ENCODE peak calls at places on chromosomes 3 and 15, in seven cellular contexts. Q, N, B, K, X, S and V are unnamed samples. For H3K9me2, the result is how much of the 10 kb centered on the place peaks cover.

GRCh38 chr3:136883967-136884720 is 22.1 kb downstream of the NCK1 start:
- DNase-seq in Q (no peak), N (peak), B (no peak), K (no peak), X (no peak), S (peak), V (no peak)

GRCh38 chr15:90596943-90597342 is 67.2 kb downstream of the CRTC3 start:
- DNase-seq in Q (no peak), N (peak), B (no peak), K (no peak), X (no peak), S (no peak), V (no peak)

GRCh38 chr3:32421991-32422859 is 30.6 kb downstream of the CMTM7 start:
- DNase-seq in Q (peak), N (no peak), B (peak), K (peak), X (peak), S (no peak), V (no peak)

GRCh38 chr3:13125092-13126015 is 52.1 kb upstream of the IQSEC1 start:
- DNase-seq in Q (no peak), N (no peak), B (no peak), K (no peak), X (no peak), S (no peak), V (no peak)

GRCh38 chr3:160417311-160417710 is 17.9 kb downstream of the SMC4 start:
- DNase-seq in Q (no peak), N (no peak), B (no peak), K (no peak), X (no peak), S (no peak), V (no peak)

GRCh38 chr3:197348014-197348413 is 49.6 kb upstream of the DLG1 start:
- DNase-seq in Q (no peak), N (no peak), B (no peak), K (no peak), X (no peak), S (no peak), V (no peak)

GRCh38 chr15:52710050-52710709 is 31.0 kb upstream of the ATOSA start:
- DNase-seq in Q (no peak), N (peak), B (no peak), K (no peak), X (no peak), S (peak), V (no peak)

GRCh38 chr3:32495085-32495484 is 7.6 kb downstream of the CMTM6 start:
- DNase-seq in Q (no peak), N (no peak), B (no peak), K (no peak), X (no peak), S (no peak), V (no peak)

GRCh38 chr15:73127302-73127936 is 75.2 kb downstream of the NEO1 start:
- DNase-seq in Q (peak), N (peak), B (peak), K (no peak), X (peak), S (peak), V (peak)

GRCh38 chr3:106013971-106014370 is 145.2 kb upstream of the CBLB start:
- DNase-seq in Q (no peak), N (no peak), B (peak), K (no peak), X (peak), S (no peak), V (peak)

GRCh38 chr15:74614744-74615312 is 808 bp upstream of the CLK3 start:
- DNase-seq in Q (no peak), N (peak), B (peak), K (peak), X (peak), S (peak), V (peak)

GRCh38 chr3:30749230-30749629 is 142.8 kb downstream of the TGFBR2 start:
- DNase-seq in Q (no peak), N (no peak), B (peak), K (no peak), X (peak), S (no peak), V (no peak)

GRCh38 chr3:70849911-70850699 is 537.7 kb upstream of the MDFIC2 start:
- DNase-seq in Q (peak), N (no peak), B (peak), K (peak), X (peak), S (no peak), V (peak)

GRCh38 chr3:101381809-101382208 is 61.4 kb upstream of the IMPG2 start:
- DNase-seq in Q (peak), N (peak), B (peak), K (no peak), X (peak), S (peak), V (peak)

GRCh38 chr3:126773783-126774182 is 69.7 kb downstream of the CHCHD6 start:
- DNase-seq in Q (no peak), N (no peak), B (peak), K (no peak), X (peak), S (no peak), V (no peak)

GRCh38 chr15:70023064-70023768 is 74.5 kb downstream of the TLE3 start:
- DNase-seq in Q (peak), N (peak), B (peak), K (peak), X (peak), S (peak), V (peak)

GRCh38 chr3:11155341-11156025 is 1.2 kb downstream of the HRH1 start:
- DNase-seq in Q (peak), N (no peak), B (peak), K (peak), X (peak), S (no peak), V (peak)

GRCh38 chr15:90387534-90388461 is at the start of gene IQGAP1:
- DNase-seq in Q (peak), N (peak), B (peak), K (peak), X (peak), S (peak), V (peak)

GRCh38 chr15:87609474-87609873 is 647.1 kb downstream of the NTRK3 start:
- DNase-seq in Q (no peak), N (no peak), B (peak), K (no peak), X (peak), S (no peak), V (peak)

GRCh38 chr3:13411186-13411860 is 8.8 kb downstream of the NUP210 start:
- DNase-seq in Q (no peak), N (no peak), B (no peak), K (no peak), X (no peak), S (no peak), V (no peak)

GRCh38 chr3:88936837-88937236 is 170.6 kb upstream of the EPHA3 start:
- DNase-seq in Q (no peak), N (no peak), B (no peak), K (no peak), X (no peak), S (no peak), V (no peak)

GRCh38 chr3:148333091-148333490 is 364.6 kb upstream of the AGTR1 start:
- DNase-seq in Q (no peak), N (no peak), B (peak), K (peak), X (no peak), S (no peak), V (peak)

GRCh38 chr3:192130534-192131132 is 596.7 kb downstream of the FGF12 start:
- DNase-seq in Q (peak), N (peak), B (peak), K (peak), X (peak), S (peak), V (peak)

GRCh38 chr3:115595611-115596010 is 27.7 kb upstream of the GAP43 start:
- DNase-seq in Q (no peak), N (no peak), B (no peak), K (no peak), X (no peak), S (no peak), V (peak)

GRCh38 chr3:138364356-138365252 is 16.2 kb downstream of the MRAS start:
- DNase-seq in Q (no peak), N (no peak), B (no peak), K (no peak), X (no peak), S (no peak), V (no peak)

GRCh38 chr3:101464235-101464634 is 48.8 kb downstream of the SENP7 start:
- DNase-seq in Q (no peak), N (no peak), B (peak), K (no peak), X (no peak), S (no peak), V (no peak)

GRCh38 chr3:2334921-2335320 is 236.3 kb downstream of the CNTN4 start:
- DNase-seq in Q (no peak), N (no peak), B (no peak), K (no peak), X (no peak), S (no peak), V (no peak)

GRCh38 chr3:128727485-128727884 is 1.5 kb downstream of the RAB7A start:
- DNase-seq in Q (no peak), N (no peak), B (peak), K (no peak), X (peak), S (no peak), V (no peak)

GRCh38 chr3:31562525-31562924 is 29.8 kb downstream of the STT3B start:
- DNase-seq in Q (no peak), N (peak), B (no peak), K (no peak), X (no peak), S (no peak), V (no peak)

GRCh38 chr3:24440764-24441464 is 53.7 kb downstream of the THRB start:
- DNase-seq in Q (no peak), N (no peak), B (no peak), K (no peak), X (no peak), S (no peak), V (no peak)
- H2AFZ ChIP-seq in Q (no peak), N (no peak), B (no peak), K (no peak), X (no peak), S (no peak), V (no peak)

GRCh38 chr3:125316949-125317348 is 58.2 kb downstream of the ZNF148 start:
- DNase-seq in Q (no peak), N (no peak), B (no peak), K (no peak), X (no peak), S (no peak), V (no peak)

GRCh38 chr3:125319765-125320164 is 55.4 kb downstream of the ZNF148 start:
- DNase-seq in Q (no peak), N (no peak), B (no peak), K (no peak), X (no peak), S (no peak), V (no peak)

GRCh38 chr3:125318497-125318847 is 56.7 kb downstream of the ZNF148 start:
- DNase-seq in Q (no peak), N (no peak), B (no peak), K (no peak), X (no peak), S (no peak), V (no peak)

GRCh38 chr3:125318859-125319258 is 56.3 kb downstream of the ZNF148 start:
- DNase-seq in Q (no peak), N (no peak), B (no peak), K (no peak), X (no peak), S (no peak), V (no peak)

DNA sequence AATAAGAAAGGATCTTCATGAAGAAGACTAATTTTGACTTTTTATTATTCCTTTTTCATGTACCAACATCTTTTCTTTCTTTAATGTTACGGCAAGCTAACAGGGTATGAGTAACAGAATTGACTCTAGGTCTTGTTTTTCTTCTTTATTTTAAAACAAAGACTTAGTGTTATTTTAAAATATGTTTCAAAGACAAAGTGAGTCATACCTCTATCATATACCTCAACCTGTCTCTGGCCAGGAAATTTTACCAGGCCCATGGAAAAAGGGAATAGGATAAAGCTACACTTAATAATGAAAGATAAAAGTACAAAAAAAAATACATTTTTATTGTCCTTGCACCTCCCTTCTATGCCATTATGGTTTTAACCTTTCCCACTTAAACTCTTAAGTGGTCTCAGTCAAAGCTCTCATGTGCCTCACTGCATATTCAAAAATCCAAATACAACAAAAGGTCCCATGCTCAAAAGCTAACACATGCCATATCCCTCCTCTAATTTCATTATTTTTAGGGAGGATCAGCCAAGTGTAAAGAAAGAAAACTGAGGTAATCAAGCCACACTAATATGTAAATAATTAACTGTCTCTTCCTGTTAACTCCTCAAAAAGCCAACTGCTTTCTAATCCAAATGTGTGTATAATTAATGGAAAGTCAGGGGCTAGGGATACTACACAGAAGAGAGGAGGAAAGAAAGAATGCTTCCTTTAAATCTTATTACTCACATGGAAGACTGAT is 57.2 kb downstream of the ZNF148 start:
- DNase-seq in Q (peak), N (no peak), B (peak), K (no peak), X (peak), S (no peak), V (no peak)
- H3K9me2 ChIP-seq in Q (under half), N (under half), B (under half), K (under half), X (under half), S (under half), V (under half)

DNA sequence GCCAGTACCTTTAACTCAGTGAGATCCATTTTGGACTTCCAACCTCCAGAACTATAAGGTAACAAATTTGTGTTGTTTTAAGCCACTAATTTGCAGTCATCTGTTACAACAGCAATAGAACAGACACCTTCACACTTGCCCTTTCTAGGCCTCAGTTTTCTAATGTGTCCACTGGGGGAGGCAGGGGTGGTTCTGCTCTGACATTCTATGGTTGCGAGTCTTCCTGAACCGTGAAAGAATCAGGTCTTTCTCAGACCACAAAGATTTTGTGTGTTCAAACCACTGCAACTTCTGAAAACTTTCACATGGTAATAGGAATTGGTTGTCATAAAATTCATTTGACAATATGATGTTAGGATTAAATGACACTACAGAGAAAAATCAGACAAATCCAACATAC is 26.8 kb upstream of the CSTA start:
- DNase-seq in Q (no peak), N (no peak), B (peak), K (no peak), X (no peak), S (no peak), V (no peak)
- H2AFZ ChIP-seq in Q (no peak), N (peak), B (no peak), K (no peak), X (no peak), S (no peak), V (no peak)

GRCh38 chr3:41162541-41162940 is 36.8 kb upstream of the CTNNB1 start:
- DNase-seq in Q (no peak), N (no peak), B (no peak), K (no peak), X (no peak), S (no peak), V (no peak)
- H3K9me2 ChIP-seq in Q (under half), N (under half), B (under half), K (under half), X (under half), S (under half), V (under half)

GRCh38 chr15:96390986-96391385 is 60.5 kb downstream of the NR2F2 start:
- DNase-seq in Q (no peak), N (no peak), B (no peak), K (no peak), X (peak), S (no peak), V (no peak)

GRCh38 chr15:96395687-96396086 is 65.2 kb downstream of the NR2F2 start:
- DNase-seq in Q (no peak), N (no peak), B (no peak), K (no peak), X (no peak), S (no peak), V (no peak)

GRCh38 chr15:96393209-96393513 is 62.7 kb downstream of the NR2F2 start:
- DNase-seq in Q (no peak), N (no peak), B (no peak), K (no peak), X (no peak), S (no peak), V (no peak)

GRCh38 chr15:96388673-96389072 is 58.2 kb downstream of the NR2F2 start:
- DNase-seq in Q (no peak), N (no peak), B (no peak), K (no peak), X (no peak), S (no peak), V (no peak)

GRCh38 chr15:96392380-96393208 is 62.1 kb downstream of the NR2F2 start:
- DNase-seq in Q (no peak), N (no peak), B (no peak), K (no peak), X (peak), S (peak), V (no peak)
- H2AFZ ChIP-seq in Q (no peak), N (no peak), B (no peak), K (no peak), X (no peak), S (peak), V (no peak)

DNA sequence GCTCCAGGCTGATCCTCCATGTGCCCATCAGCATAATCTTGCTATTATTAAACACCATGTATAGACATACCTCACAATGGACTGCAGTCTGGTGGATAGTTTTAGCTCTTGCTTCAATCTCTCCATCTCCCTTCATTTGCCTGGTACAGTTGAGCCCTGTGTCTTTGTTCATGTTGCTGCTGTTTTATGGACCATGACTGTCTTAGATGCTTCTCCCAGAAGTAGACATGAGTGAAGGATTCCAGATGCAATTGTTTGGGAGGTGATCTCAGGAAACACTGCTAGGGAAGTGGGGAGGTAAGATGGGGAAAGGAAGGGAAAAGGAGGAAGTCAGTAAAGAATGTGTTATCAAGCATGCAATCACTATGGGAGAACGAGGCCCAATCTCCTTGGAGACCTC is 36.3 kb upstream of the CTNNB1 start:
- DNase-seq in Q (no peak), N (no peak), B (no peak), K (no peak), X (no peak), S (no peak), V (no peak)
- H3K9me2 ChIP-seq in Q (under half), N (under half), B (under half), K (under half), X (under half), S (under half), V (under half)

GRCh38 chr15:82950746-82951370 is 1.7 kb downstream of the HOMER2 start:
- DNase-seq in Q (no peak), N (no peak), B (peak), K (no peak), X (no peak), S (peak), V (no peak)

GRCh38 chr15:82950295-82950694 is 2.2 kb downstream of the HOMER2 start:
- DNase-seq in Q (no peak), N (no peak), B (no peak), K (no peak), X (no peak), S (no peak), V (no peak)

GRCh38 chr15:82952156-82953081 is at the start of gene HOMER2:
- DNase-seq in Q (no peak), N (no peak), B (peak), K (peak), X (peak), S (peak), V (peak)

GRCh38 chr15:82946155-82946701 is 6.3 kb downstream of the HOMER2 start:
- DNase-seq in Q (no peak), N (no peak), B (no peak), K (no peak), X (no peak), S (no peak), V (no peak)

GRCh38 chr15:82951472-82952155 is 906 bp downstream of the HOMER2 start:
- DNase-seq in Q (no peak), N (no peak), B (peak), K (no peak), X (peak), S (no peak), V (no peak)
- H2AFZ ChIP-seq in Q (no peak), N (no peak), B (peak), K (peak), X (peak), S (peak), V (no peak)